ENCODE peak calls at places on chromosome 13, in eight cellular contexts. C, L, J, Q, Z, D, I and P are unnamed samples.

GRCh38 chr13:110676511-110677204 is 29.3 kb downstream of the CARS2 start:
- DNase-seq in C (no peak), L (no peak), J (no peak), Q (no peak), Z (no peak), D (no peak), I (no peak), P (no peak)

GRCh38 chr13:20332361-20333096 is 100.4 kb upstream of the GJB6 start:
- DNase-seq in C (no peak), L (peak), J (no peak), Q (no peak), Z (no peak), D (peak), I (no peak), P (no peak)

GRCh38 chr13:98216135-98216565 is 39.1 kb upstream of the RNF113B start:
- DNase-seq in C (no peak), L (peak), J (peak), Q (peak), Z (no peak), D (peak), I (peak), P (peak)

GRCh38 chr13:59263531-59263930 is 900.2 kb downstream of the DIAPH3 start:
- DNase-seq in C (no peak), L (no peak), J (no peak), Q (no peak), Z (no peak), D (no peak), I (no peak), P (no peak)

GRCh38 chr13:44300895-44301638 is 72.6 kb upstream of the SERP2 start:
- DNase-seq in C (peak), L (peak), J (no peak), Q (peak), Z (no peak), D (peak), I (peak), P (peak)

GRCh38 chr13:35818577-35819165 is 312.5 kb downstream of the DCLK1 start:
- DNase-seq in C (peak), L (no peak), J (no peak), Q (no peak), Z (no peak), D (peak), I (no peak), P (peak)

GRCh38 chr13:57624565-57625435 is 6.7 kb upstream of the PCDH17 start:
- DNase-seq in C (peak), L (peak), J (no peak), Q (peak), Z (no peak), D (peak), I (peak), P (peak)

GRCh38 chr13:56528040-56528760 is 612.5 kb upstream of the PRR20A start:
- DNase-seq in C (no peak), L (no peak), J (no peak), Q (no peak), Z (no peak), D (no peak), I (no peak), P (no peak)

GRCh38 chr13:114286808-114287207 is 5.4 kb downstream of the UPF3A start:
- DNase-seq in C (no peak), L (no peak), J (no peak), Q (no peak), Z (no peak), D (no peak), I (no peak), P (no peak)

GRCh38 chr13:113117956-113118327 is 4.7 kb upstream of the F10 start:
- DNase-seq in C (no peak), L (no peak), J (no peak), Q (peak), Z (no peak), D (no peak), I (no peak), P (no peak)

GRCh38 chr13:30373727-30374126 is 48.6 kb upstream of the UBE2L5 start:
- DNase-seq in C (no peak), L (no peak), J (no peak), Q (no peak), Z (peak), D (no peak), I (no peak), P (no peak)

GRCh38 chr13:50631041-50631440 is 212.5 kb downstream of the DLEU7 start:
- DNase-seq in C (no peak), L (no peak), J (no peak), Q (no peak), Z (no peak), D (no peak), I (no peak), P (peak)

GRCh38 chr13:36282818-36283432 is 14.7 kb downstream of the CCDC169 start:
- DNase-seq in C (peak), L (no peak), J (no peak), Q (no peak), Z (no peak), D (peak), I (no peak), P (peak)

GRCh38 chr13:67328895-67329294 is 98.8 kb upstream of the PCDH9 start:
- DNase-seq in C (no peak), L (no peak), J (no peak), Q (no peak), Z (no peak), D (no peak), I (no peak), P (no peak)

GRCh38 chr13:109211616-109212015 is 574.8 kb downstream of the IRS2 start:
- DNase-seq in C (no peak), L (no peak), J (peak), Q (no peak), Z (no peak), D (no peak), I (no peak), P (no peak)

GRCh38 chr13:32940601-32941000 is 75.6 kb upstream of the KL start:
- DNase-seq in C (no peak), L (no peak), J (no peak), Q (peak), Z (no peak), D (peak), I (peak), P (no peak)

GRCh38 chr13:110811008-110811720 is 97.7 kb downstream of the ING1 start:
- DNase-seq in C (no peak), L (no peak), J (no peak), Q (no peak), Z (no peak), D (no peak), I (no peak), P (no peak)

GRCh38 chr13:33323766-33324525 is 38.4 kb upstream of the STARD13 start:
- DNase-seq in C (no peak), L (no peak), J (no peak), Q (no peak), Z (no peak), D (no peak), I (no peak), P (no peak)

GRCh38 chr13:77580748-77581147 is 45.2 kb downstream of the SCEL start:
- DNase-seq in C (no peak), L (no peak), J (no peak), Q (no peak), Z (no peak), D (no peak), I (no peak), P (no peak)

GRCh38 chr13:99072941-99073340 is 95.1 kb upstream of the DOCK9 start:
- DNase-seq in C (no peak), L (no peak), J (no peak), Q (no peak), Z (no peak), D (no peak), I (no peak), P (no peak)

GRCh38 chr13:59176775-59177174 is 987.0 kb downstream of the DIAPH3 start:
- DNase-seq in C (no peak), L (no peak), J (no peak), Q (no peak), Z (no peak), D (no peak), I (no peak), P (peak)

GRCh38 chr13:47594833-47595232 is 406.2 kb downstream of the SUCLA2 start:
- DNase-seq in C (no peak), L (no peak), J (no peak), Q (no peak), Z (no peak), D (no peak), I (no peak), P (no peak)

GRCh38 chr13:50598338-50598737 is 245.2 kb downstream of the DLEU7 start:
- DNase-seq in C (no peak), L (no peak), J (no peak), Q (no peak), Z (no peak), D (no peak), I (no peak), P (no peak)

GRCh38 chr13:47337781-47338507 is 441.1 kb upstream of the HTR2A start:
- DNase-seq in C (no peak), L (no peak), J (no peak), Q (no peak), Z (no peak), D (peak), I (no peak), P (no peak)

GRCh38 chr13:21576424-21576823 is 27.5 kb downstream of the MICU2 start:
- DNase-seq in C (no peak), L (no peak), J (no peak), Q (no peak), Z (no peak), D (no peak), I (no peak), P (peak)

GRCh38 chr13:73622375-73622774 is 511.8 kb downstream of the KLF12 start:
- DNase-seq in C (no peak), L (no peak), J (no peak), Q (no peak), Z (no peak), D (no peak), I (no peak), P (peak)

GRCh38 chr13:19961484-19961883 is 3.0 kb downstream of the ZMYM2 start:
- DNase-seq in C (no peak), L (no peak), J (no peak), Q (no peak), Z (no peak), D (no peak), I (no peak), P (no peak)

GRCh38 chr13:35675651-35676050 is 199.2 kb upstream of the MAB21L1 start:
- DNase-seq in C (no peak), L (no peak), J (no peak), Q (no peak), Z (no peak), D (no peak), I (no peak), P (no peak)

GRCh38 chr13:74774252-74774651 is 640.0 kb upstream of the KLF12 start:
- DNase-seq in C (no peak), L (no peak), J (no peak), Q (no peak), Z (no peak), D (no peak), I (no peak), P (no peak)

GRCh38 chr13:79287994-79288795 is 117.9 kb downstream of the RBM26 start:
- DNase-seq in C (no peak), L (no peak), J (no peak), Q (no peak), Z (no peak), D (no peak), I (no peak), P (no peak)

GRCh38 chr13:25085125-25085742 is 10.7 kb upstream of the PABPC3 start:
- DNase-seq in C (peak), L (peak), J (no peak), Q (no peak), Z (no peak), D (peak), I (no peak), P (peak)

GRCh38 chr13:87274209-87274819 is 396.9 kb upstream of the SLITRK5 start:
- DNase-seq in C (peak), L (no peak), J (no peak), Q (no peak), Z (no peak), D (peak), I (peak), P (no peak)

GRCh38 chr13:110310541-110311491 is 3.7 kb downstream of the COL4A2 start:
- DNase-seq in C (no peak), L (no peak), J (no peak), Q (no peak), Z (no peak), D (no peak), I (no peak), P (no peak)

GRCh38 chr13:50908371-50908770 is 1.2 kb upstream of the RNASEH2B start:
- DNase-seq in C (no peak), L (no peak), J (no peak), Q (no peak), Z (no peak), D (no peak), I (no peak), P (no peak)

GRCh38 chr13:59744747-59745394 is 418.9 kb downstream of the DIAPH3 start:
- DNase-seq in C (no peak), L (no peak), J (no peak), Q (no peak), Z (no peak), D (no peak), I (no peak), P (no peak)

GRCh38 chr13:29073762-29074161 is 253.6 kb downstream of the MTUS2 start:
- DNase-seq in C (no peak), L (no peak), J (no peak), Q (no peak), Z (no peak), D (no peak), I (no peak), P (no peak)

GRCh38 chr13:23554000-23554399 is 16.2 kb upstream of the TNFRSF19 start:
- DNase-seq in C (no peak), L (no peak), J (no peak), Q (no peak), Z (no peak), D (no peak), I (no peak), P (no peak)

GRCh38 chr13:108463365-108463764 is 166.0 kb upstream of the MYO16 start:
- DNase-seq in C (no peak), L (no peak), J (peak), Q (no peak), Z (no peak), D (no peak), I (no peak), P (peak)

GRCh38 chr13:43522788-43523187 is 264.0 kb downstream of the ENOX1 start:
- DNase-seq in C (no peak), L (peak), J (no peak), Q (no peak), Z (no peak), D (no peak), I (no peak), P (no peak)

GRCh38 chr13:40351537-40352384 is 314.7 kb downstream of the FOXO1 start:
- DNase-seq in C (no peak), L (no peak), J (no peak), Q (no peak), Z (no peak), D (no peak), I (no peak), P (no peak)